ENCODE peak calls at places on chromosomes 1 and 21, in seven cellular contexts. U is uterus, L is heart left ventricle, Y is adrenal gland, G is breast epithelium, V is spleen, D is Peyer's patch. E is an unnamed sample. For H3K4me1, the result is how much of the 10 kb centered on the place peaks cover.

GRCh38 chr1:86503477-86504129 is 34.9 kb downstream of the CLCA1 start:
- DNase-seq in U (peak), L (peak), D (peak), Y (peak), V (peak), G (peak), E (peak)

GRCh38 chr1:19124273-19124672 is 85.8 kb downstream of the UBR4 start:
- DNase-seq in V (no peak), Y (no peak), L (no peak), D (no peak), G (no peak), U (no peak), E (no peak)

GRCh38 chr1:225767591-225768540 is 9.8 kb upstream of the SRP9 start:
- DNase-seq in Y (peak), G (peak), U (peak), L (peak), V (peak), D (peak), E (peak)

GRCh38 chr1:3645247-3645646 is 4.7 kb downstream of the WRAP73 start:
- DNase-seq in U (no peak), G (no peak), L (no peak), V (peak), Y (no peak), D (no peak), E (peak)

GRCh38 chr1:220003015-220003414 is 43.3 kb downstream of the EPRS1 start:
- DNase-seq in D (no peak), V (no peak), L (no peak), U (no peak), Y (no peak), G (no peak), E (no peak)

GRCh38 chr1:39671793-39672550 is at the start of gene NT5C1A:
- DNase-seq in Y (peak), U (no peak), L (peak), G (no peak), D (no peak), V (no peak), E (no peak)

GRCh38 chr21:38780879-38781278 is 24.9 kb upstream of the ETS2 start:
- DNase-seq in U (no peak), D (no peak), V (no peak), G (no peak), Y (no peak), L (no peak), E (no peak)

GRCh38 chr1:237482777-237483176 is 407.9 kb downstream of the ZP4 start:
- DNase-seq in V (no peak), G (no peak), U (no peak), Y (no peak), D (no peak), L (no peak), E (no peak)

GRCh38 chr1:55005351-55006140 is 6.8 kb downstream of the BSND start:
- DNase-seq in D (no peak), U (no peak), V (peak), Y (no peak), L (no peak), G (no peak), E (no peak)

GRCh38 chr1:150970818-150971582 is 3.6 kb downstream of the CERS2 start:
- DNase-seq in Y (peak), L (peak), V (peak), G (peak), U (peak), D (peak), E (peak)

GRCh38 chr1:65372557-65372956 is 47.9 kb upstream of the LEPR start:
- DNase-seq in U (no peak), Y (no peak), V (no peak), G (no peak), L (no peak), D (no peak), E (no peak)

GRCh38 chr1:160124709-160125478 is 9.3 kb downstream of the ATP1A2 start:
- DNase-seq in Y (peak), L (peak), G (peak), U (no peak), V (no peak), D (no peak), E (no peak)

GRCh38 chr1:54556110-54556509 is 8.1 kb downstream of the ACOT11 start:
- DNase-seq in D (no peak), G (no peak), L (no peak), U (no peak), V (no peak), Y (no peak), E (no peak)

GRCh38 chr1:39671433-39671792 is 494 bp downstream of the NT5C1A start:
- DNase-seq in D (no peak), V (no peak), Y (peak), L (peak), U (peak), G (no peak), E (no peak)

GRCh38 chr1:162219461-162219860 is 150.0 kb downstream of the NOS1AP start:
- DNase-seq in G (no peak), D (no peak), U (no peak), V (no peak), L (no peak), Y (no peak), E (no peak)

GRCh38 chr1:193301746-193302145 is 115.3 kb upstream of the B3GALT2 start:
- DNase-seq in U (no peak), V (no peak), G (no peak), D (no peak), Y (no peak), L (no peak), E (no peak)

GRCh38 chr1:114386129-114387037 is 124.6 kb downstream of the TRIM33 start:
- DNase-seq in Y (no peak), U (no peak), L (no peak), V (no peak), D (no peak), G (no peak), E (no peak)

GRCh38 chr1:77540501-77541161 is 141.8 kb downstream of the ZZZ3 start:
- DNase-seq in D (no peak), V (no peak), L (no peak), Y (no peak), U (no peak), G (no peak), E (no peak)

GRCh38 chr1:29708818-29709710 is 472.7 kb downstream of the PTPRU start:
- DNase-seq in V (no peak), Y (no peak), D (peak), L (no peak), G (no peak), U (no peak), E (no peak)

GRCh38 chr1:212326541-212326940 is 41.3 kb downstream of the PPP2R5A start:
- DNase-seq in L (no peak), V (no peak), G (no peak), U (no peak), D (no peak), Y (no peak), E (no peak)

GRCh38 chr1:224168859-224169380 is 14.1 kb upstream of the DEGS1 start:
- DNase-seq in V (no peak), G (no peak), D (no peak), U (peak), L (peak), Y (peak), E (no peak)

GRCh38 chr1:245589221-245589620 is 434.4 kb downstream of the KIF26B start:
- DNase-seq in U (no peak), L (no peak), D (no peak), G (no peak), V (no peak), Y (no peak), E (no peak)

GRCh38 chr1:245686006-245686405 is 531.2 kb downstream of the KIF26B start:
- DNase-seq in U (no peak), D (no peak), V (peak), G (no peak), L (no peak), Y (no peak), E (no peak)

GRCh38 chr1:218643281-218643680 is 298.1 kb downstream of the TGFB2 start:
- DNase-seq in G (no peak), U (no peak), V (no peak), L (no peak), Y (no peak), D (no peak), E (no peak)

GRCh38 chr1:51569284-51570062 is 47.4 kb upstream of the OSBPL9 start:
- DNase-seq in D (peak), Y (peak), U (no peak), G (peak), V (no peak), L (no peak), E (no peak)

GRCh38 chr1:174266991-174267612 is 107.8 kb downstream of the RABGAP1L start:
- DNase-seq in V (no peak), U (no peak), L (no peak), Y (no peak), G (no peak), D (no peak), E (no peak)

GRCh38 chr1:55048453-55049270 is 9.3 kb downstream of the PCSK9 start:
- DNase-seq in D (peak), L (no peak), U (no peak), Y (no peak), G (no peak), V (no peak), E (no peak)

GRCh38 chr1:55970711-55971110 is 608.7 kb downstream of the PLPP3 start:
- DNase-seq in D (no peak), Y (no peak), L (no peak), G (no peak), U (no peak), V (no peak), E (no peak)

GRCh38 chr21:40760811-40761210 is 86.1 kb downstream of the DSCAM start:
- DNase-seq in D (no peak), U (no peak), Y (no peak), V (no peak), L (no peak), G (no peak), E (no peak)

GRCh38 chr1:215554865-215555264 is 12.2 kb upstream of the KCTD3 start:
- DNase-seq in D (no peak), U (no peak), V (no peak), L (no peak), Y (no peak), G (no peak), E (no peak)
- TF ChIP-seq CTCF in D (no peak), U (no peak), V (no peak), L (no peak), Y (no peak), G (no peak), E (no peak)

GRCh38 chr1:61053712-61054608 is 28.4 kb upstream of the NFIA start:
- DNase-seq in V (peak), Y (peak), L (peak), D (peak), U (peak), G (no peak), E (peak)

GRCh38 chr1:61054636-61055035 is 27.7 kb upstream of the NFIA start:
- DNase-seq in U (no peak), L (no peak), V (no peak), Y (no peak), G (no peak), D (no peak), E (no peak)

GRCh38 chr1:61058477-61059245 is 23.7 kb upstream of the NFIA start:
- DNase-seq in U (no peak), L (no peak), Y (no peak), D (no peak), G (no peak), V (no peak), E (no peak)

GRCh38 chr1:61055110-61055614 is 27.2 kb upstream of the NFIA start:
- DNase-seq in L (no peak), D (no peak), U (no peak), G (no peak), Y (no peak), V (no peak), E (no peak)

GRCh38 chr1:61056674-61057439 is 25.5 kb upstream of the NFIA start:
- DNase-seq in L (peak), D (peak), G (no peak), V (peak), Y (peak), U (peak), E (peak)
- TF ChIP-seq POLR2A in L (no peak), D (no peak), G (no peak), V (no peak), Y (peak), U (no peak), E (no peak)

DNA sequence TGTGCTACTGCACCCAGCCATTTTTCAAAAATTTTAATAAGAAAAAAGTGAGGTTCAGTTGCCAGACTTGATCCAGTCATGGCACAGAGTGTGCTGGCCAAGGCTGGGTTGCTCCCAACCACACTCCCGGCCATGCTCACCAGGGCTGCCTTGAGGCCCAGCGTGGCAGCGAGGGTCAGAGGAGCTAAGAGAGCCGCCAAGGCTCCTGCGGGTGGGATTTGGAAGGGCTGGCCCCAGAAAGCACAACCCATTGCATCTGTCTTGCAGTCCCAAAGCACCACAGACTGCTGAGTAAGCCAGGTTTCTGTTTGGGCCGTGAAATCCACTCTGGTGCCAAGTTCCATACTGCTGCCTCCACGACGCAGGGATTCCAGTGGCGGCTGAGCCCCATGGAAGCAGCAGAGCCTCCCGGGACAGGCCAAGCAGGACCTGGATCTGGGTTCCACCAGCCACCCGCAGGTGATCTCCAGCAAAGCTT is 22.6 kb downstream of the ZBTB17 start:
- DNase-seq in V (no peak), D (no peak), G (no peak), U (no peak), Y (no peak), L (no peak), E (no peak)
- H3K4me1 ChIP-seq in V (half or more), D (under half), G (under half), U (under half), Y (under half), L (half or more), E (under half)

GRCh38 chr21:43925096-43925481 is 60.1 kb downstream of the AGPAT3 start:
- DNase-seq in L (no peak), G (no peak), D (peak), U (no peak), V (no peak), Y (no peak), E (peak)
- TF ChIP-seq CTCF in L (no peak), G (no peak), D (no peak), U (no peak), V (no peak), Y (no peak), E (no peak)

GRCh38 chr1:229636042-229636441 is 10.0 kb downstream of the URB2 start:
- DNase-seq in G (no peak), Y (no peak), D (no peak), V (no peak), U (no peak), L (peak), E (no peak)
- TF ChIP-seq POLR2A in G (no peak), Y (no peak), D (no peak), V (no peak), U (no peak), L (no peak), E (no peak)

GRCh38 chr1:8625981-8626898 is 191.2 kb downstream of the RERE start:
- DNase-seq in Y (no peak), V (no peak), D (no peak), G (no peak), U (no peak), L (no peak), E (no peak)

GRCh38 chr1:8627728-8628127 is 189.7 kb downstream of the RERE start:
- DNase-seq in D (no peak), L (no peak), V (no peak), Y (no peak), G (no peak), U (no peak), E (no peak)

GRCh38 chr1:8631163-8631562 is 186.3 kb downstream of the RERE start:
- DNase-seq in U (no peak), L (no peak), V (no peak), G (no peak), D (no peak), Y (no peak), E (no peak)

GRCh38 chr1:8629241-8630091 is 188.0 kb downstream of the RERE start:
- DNase-seq in U (no peak), L (no peak), G (no peak), D (peak), Y (no peak), V (peak), E (peak)

DNA sequence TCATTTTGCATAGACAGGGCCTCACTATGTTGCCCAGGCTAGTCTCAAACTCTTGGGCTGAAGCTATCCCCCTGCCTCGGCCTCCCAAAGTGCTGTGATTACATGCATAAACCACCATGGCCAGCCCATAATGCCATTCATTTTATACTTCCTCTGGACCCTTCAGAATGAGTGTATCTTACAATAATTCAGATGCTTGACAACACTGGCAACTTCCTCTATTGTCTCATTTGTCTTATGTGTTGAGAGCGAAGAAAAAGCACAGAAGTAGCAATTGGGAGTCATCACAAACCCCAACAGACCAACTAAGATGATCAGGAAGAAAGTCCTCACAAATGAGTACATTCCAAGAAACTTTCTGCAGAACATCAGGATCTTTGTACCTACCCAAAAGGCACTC is 192.0 kb downstream of the RERE start:
- DNase-seq in U (no peak), L (no peak), V (no peak), Y (no peak), G (no peak), D (no peak), E (no peak)
- H3K4me1 ChIP-seq in U (under half), L (half or more), V (half or more), Y (under half), G (under half), D (under half), E (half or more)

E was measured in right lobe of liver.